ENCODE peak calls at places on chromosomes 3 and 15, in eight cellular contexts. R is breast epithelium, L is spleen, O is right lobe of liver, N is body of pancreas, S is sigmoid colon, J is upper lobe of left lung, A is stomach. G is an unnamed sample.

GRCh38 chr3:38554127-38554827 is 58.1 kb downstream of the EXOG start:
- DNase-seq in S (peak), J (no peak), A (peak), R (no peak), O (no peak), N (no peak), L (peak), G (no peak)

GRCh38 chr15:66780172-66780972 is 78.3 kb downstream of the SMAD6 start:
- DNase-seq in S (peak), J (no peak), O (no peak), R (no peak), N (peak), A (no peak), L (no peak), G (no peak)

GRCh38 chr3:125967156-125967555 is 1.8 kb upstream of the ROPN1B start:
- DNase-seq in O (no peak), J (no peak), R (no peak), S (no peak), N (no peak), A (no peak), L (no peak), G (no peak)

GRCh38 chr3:114093596-114093995 is 37.1 kb downstream of the QTRT2 start:
- DNase-seq in A (peak), R (no peak), J (no peak), L (no peak), N (peak), O (no peak), S (peak), G (peak)

GRCh38 chr3:55343486-55344357 is 143.4 kb downstream of the WNT5A start:
- DNase-seq in J (no peak), L (no peak), A (no peak), R (no peak), N (no peak), S (no peak), O (no peak), G (no peak)

GRCh38 chr3:125593991-125594574 is 1.2 kb downstream of the OSBPL11 start:
- DNase-seq in A (no peak), J (no peak), S (no peak), L (no peak), N (no peak), R (no peak), O (no peak), G (no peak)

GRCh38 chr3:56251343-56251945 is 216.8 kb downstream of the ERC2 start:
- DNase-seq in O (no peak), R (no peak), N (peak), S (no peak), J (no peak), L (no peak), A (peak), G (no peak)

GRCh38 chr15:36075333-36075732 is 504.1 kb upstream of the CDIN1 start:
- DNase-seq in O (no peak), L (no peak), R (no peak), A (no peak), N (no peak), S (no peak), J (no peak), G (no peak)

GRCh38 chr15:88467935-88468528 is 524 bp downstream of the MRPS11 start:
- DNase-seq in O (no peak), R (no peak), J (no peak), A (no peak), L (no peak), S (no peak), N (no peak), G (no peak)

GRCh38 chr15:42194502-42194901 is 13.6 kb downstream of the VPS39 start:
- DNase-seq in S (no peak), J (peak), R (no peak), L (no peak), N (no peak), A (no peak), O (peak), G (no peak)

GRCh38 chr3:157333551-157333991 is 103.1 kb upstream of the PTX3 start:
- DNase-seq in L (no peak), S (no peak), O (no peak), J (no peak), A (no peak), R (no peak), N (no peak), G (no peak)

GRCh38 chr3:185724761-185725160 is 100.1 kb downstream of the IGF2BP2 start:
- DNase-seq in N (no peak), J (no peak), L (no peak), O (no peak), S (no peak), R (no peak), A (no peak), G (peak)

GRCh38 chr15:90481023-90481422 is 48.7 kb upstream of the CRTC3 start:
- DNase-seq in L (no peak), R (no peak), A (no peak), S (no peak), O (no peak), J (peak), N (no peak), G (no peak)

GRCh38 chr3:116085456-116085855 is 359.8 kb downstream of the LSAMP start:
- DNase-seq in N (no peak), S (no peak), A (no peak), O (no peak), L (no peak), R (no peak), J (no peak), G (no peak)

GRCh38 chr3:122913539-122914100 is 113.9 kb downstream of the SEMA5B start:
- DNase-seq in N (no peak), S (no peak), O (no peak), J (no peak), R (no peak), A (no peak), L (peak), G (no peak)

GRCh38 chr3:183802989-183803388 is 22.4 kb downstream of the MAP6D1 start:
- DNase-seq in R (no peak), N (peak), A (no peak), S (no peak), O (no peak), L (no peak), J (peak), G (no peak)

GRCh38 chr3:119795849-119796248 is 13.9 kb downstream of the NR1I2 start:
- DNase-seq in A (no peak), L (no peak), N (no peak), J (no peak), S (no peak), R (no peak), O (no peak), G (no peak)

GRCh38 chr15:94119215-94119815 is 112.0 kb upstream of the MCTP2 start:
- DNase-seq in J (peak), S (peak), R (no peak), O (no peak), A (no peak), N (peak), L (no peak), G (peak)

GRCh38 chr3:8835385-8835784 is 66.0 kb upstream of the OXTR start:
- DNase-seq in S (no peak), R (no peak), N (no peak), J (no peak), L (no peak), O (no peak), A (no peak), G (no peak)

GRCh38 chr3:198107840-198108734 is 148.1 kb downstream of the LMLN start:
- DNase-seq in L (no peak), A (no peak), R (no peak), J (no peak), N (peak), O (no peak), S (no peak), G (no peak)

GRCh38 chr15:31263751-31264533 is 62.7 kb upstream of the KLF13 start:
- DNase-seq in R (peak), O (peak), S (peak), J (peak), N (peak), L (peak), A (peak), G (peak)

GRCh38 chr3:194711913-194712312 is 26.2 kb downstream of the FAM43A start:
- DNase-seq in A (no peak), S (no peak), O (no peak), N (peak), J (peak), R (no peak), L (no peak), G (peak)

GRCh38 chr3:34570916-34571705 is 772.7 kb downstream of the PDCD6IP start:
- DNase-seq in L (no peak), N (no peak), A (no peak), S (no peak), J (no peak), R (no peak), O (no peak), G (no peak)

GRCh38 chr3:16516695-16517481 is 3.4 kb upstream of the RFTN1 start:
- DNase-seq in L (peak), N (no peak), O (no peak), J (peak), S (no peak), R (no peak), A (no peak), G (no peak)

GRCh38 chr15:73573572-73573971 is 59.6 kb downstream of the NPTN start:
- DNase-seq in S (peak), J (peak), O (peak), N (no peak), R (no peak), A (no peak), L (no peak), G (no peak)

GRCh38 chr15:76994971-76995945 is at the start of gene PSTPIP1:
- DNase-seq in R (peak), S (peak), J (peak), A (peak), O (peak), N (no peak), L (peak), G (no peak)

GRCh38 chr3:189836795-189837194 is 205.6 kb downstream of the TP63 start:
- DNase-seq in J (no peak), L (no peak), S (no peak), O (no peak), N (no peak), A (no peak), R (no peak), G (no peak)

GRCh38 chr3:82999777-83000176 is 1238.3 kb upstream of the GBE1 start:
- DNase-seq in A (no peak), N (no peak), S (no peak), R (no peak), L (no peak), O (no peak), J (no peak), G (no peak)

GRCh38 chr15:78146437-78147154 is 2.6 kb upstream of the IDH3A start:
- DNase-seq in R (no peak), A (peak), S (no peak), J (no peak), N (peak), L (no peak), O (no peak), G (peak)

GRCh38 chr15:71443538-71443937 is 328.3 kb downstream of the THSD4 start:
- DNase-seq in N (peak), A (peak), S (no peak), R (peak), O (peak), L (no peak), J (no peak), G (peak)

GRCh38 chr3:185558395-185558794 is 6.0 kb upstream of the LIPH start:
- DNase-seq in N (peak), J (peak), R (peak), O (peak), L (peak), A (peak), S (no peak), G (no peak)

GRCh38 chr15:95931619-95932018 is 398.9 kb upstream of the NR2F2 start:
- DNase-seq in S (no peak), J (no peak), R (no peak), N (no peak), L (no peak), O (no peak), A (no peak), G (no peak)

GRCh38 chr15:95930659-95931375 is 399.7 kb upstream of the NR2F2 start:
- DNase-seq in A (no peak), O (no peak), L (no peak), N (no peak), R (no peak), J (no peak), S (no peak), G (no peak)

GRCh38 chr15:95932141-95932540 is 398.4 kb upstream of the NR2F2 start:
- DNase-seq in A (no peak), R (no peak), O (no peak), S (no peak), N (no peak), J (no peak), L (no peak), G (no peak)

GRCh38 chr15:95935852-95936251 is 394.6 kb upstream of the NR2F2 start:
- DNase-seq in N (no peak), L (no peak), J (no peak), O (no peak), R (no peak), S (no peak), A (no peak), G (no peak)

DNA sequence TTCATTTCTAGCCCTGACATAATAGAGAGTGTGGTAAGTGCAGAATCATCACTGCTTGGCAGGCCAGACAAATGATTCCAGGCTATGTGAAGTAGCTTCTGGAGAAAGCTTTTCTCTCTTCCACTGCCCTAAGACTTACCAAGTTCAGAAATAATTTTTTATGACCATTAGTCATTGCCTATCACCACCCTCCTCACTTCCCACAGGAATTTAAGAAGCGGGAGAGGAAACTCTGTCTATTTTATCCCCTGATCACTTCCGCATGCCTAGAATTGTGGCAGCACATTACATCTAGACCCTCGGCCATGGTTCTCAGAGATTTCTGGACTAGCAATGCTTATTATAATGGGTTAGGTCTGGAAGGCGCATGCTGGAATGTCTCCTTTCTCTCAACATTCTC is 397.8 kb upstream of the NR2F2 start:
- DNase-seq in J (no peak), O (no peak), N (no peak), A (no peak), R (no peak), L (no peak), S (no peak), G (no peak)
- TF ChIP-seq POLR2A in J (no peak), O (no peak), N (no peak), A (no peak), R (no peak), L (no peak), S (no peak), G (no peak)

GRCh38 chr3:32303051-32303786 is 64.7 kb downstream of the CMTM8 start:
- DNase-seq in S (no peak), N (no peak), A (no peak), R (no peak), O (no peak), L (no peak), J (no peak), G (no peak)
- H3K27ac ChIP-seq in S (no peak), N (no peak), A (peak), R (peak), O (no peak), L (peak), J (peak), G (no peak)

DNA sequence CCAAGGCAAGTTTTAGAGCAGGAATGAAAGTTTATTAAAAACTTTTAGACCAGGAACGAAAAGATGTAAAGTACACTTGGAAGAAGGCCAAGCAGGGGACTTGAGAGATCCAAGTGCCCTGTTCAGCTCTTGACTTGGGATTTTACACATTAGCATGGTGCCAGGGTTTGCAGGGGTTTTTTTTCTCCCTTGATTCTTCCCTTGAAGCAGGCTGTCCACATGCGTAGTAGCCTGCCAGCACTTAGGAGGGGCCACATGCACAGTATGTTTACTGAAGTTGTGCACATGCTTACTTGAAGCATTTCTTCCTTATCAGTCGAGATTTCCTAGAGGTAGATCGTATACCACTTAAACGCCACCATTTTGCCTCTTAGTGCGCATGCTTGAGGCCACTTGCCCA is 277.5 kb upstream of the AGTR1 start:
- DNase-seq in O (no peak), S (no peak), L (no peak), R (no peak), A (no peak), N (no peak), J (no peak), G (no peak)
- TF ChIP-seq POLR2A in O (no peak), S (no peak), L (no peak), R (no peak), A (no peak), N (no peak), J (no peak), G (no peak)

GRCh38 chr15:65085990-65086679 is 9.6 kb downstream of the KBTBD13 start:
- DNase-seq in J (no peak), N (peak), L (no peak), R (no peak), O (no peak), A (peak), S (peak), G (no peak)
- H3K27ac ChIP-seq in J (no peak), N (no peak), L (no peak), R (peak), O (peak), A (peak), S (peak), G (no peak)

GRCh38 chr3:98022978-98023820 is 11.9 kb downstream of the GABRR3 start:
- DNase-seq in O (peak), R (peak), J (peak), S (peak), A (peak), L (peak), N (peak), G (peak)
- TF ChIP-seq POLR2A in O (no peak), R (no peak), J (no peak), S (no peak), A (no peak), L (no peak), N (no peak), G (no peak)

DNA sequence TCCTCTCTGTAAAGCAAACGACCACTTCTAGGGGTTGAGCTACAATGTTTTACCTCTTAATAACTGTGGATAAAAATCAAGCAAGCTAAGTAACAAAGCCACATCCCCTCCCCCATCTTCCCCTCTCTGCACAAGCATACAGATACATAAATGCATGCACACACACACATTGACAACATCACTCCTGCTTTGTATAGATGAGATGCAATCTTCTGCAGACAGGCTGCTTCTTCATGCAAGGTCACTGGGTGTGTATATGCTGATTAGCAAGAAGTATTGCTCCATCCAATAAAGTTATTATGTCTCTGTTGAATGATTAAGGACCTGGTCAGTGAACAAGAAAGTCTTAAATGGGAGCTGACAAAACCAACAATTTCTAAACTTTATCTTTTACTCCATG is 8.8 kb upstream of the ATP11B start:
- DNase-seq in J (no peak), N (no peak), A (no peak), R (no peak), S (no peak), O (no peak), L (no peak), G (no peak)
- H3K27ac ChIP-seq in J (no peak), N (no peak), A (no peak), R (no peak), S (no peak), O (no peak), L (no peak), G (no peak)